ENCODE peak calls at places on chromosomes 13 and 19, in ten cellular contexts. Z is HEK293T; W is iris pigment epithelial cell; Q is adrenal gland; T is GM12865; D is CD8-positive, alpha-beta memory T cell; X is AG08395; U is progenitor cell of endocrine pancreas; Y is left colon; R is skeletal muscle cell. B is an unnamed sample.

GRCh38 chr19:14476663-14477401 is 1.7 kb upstream of the PTGER1 start:
- DNase-seq in Y (no peak), R (peak; percentile 54), T (no peak), X (peak; percentile 80), Z (peak; percentile 6), W (peak; percentile 95), Q (no peak), D (peak; percentile 43), U (no peak), B (peak; percentile 61)

GRCh38 chr13:23695711-23696512 is 125.7 kb downstream of the TNFRSF19 start:
- DNase-seq in X (no peak), R (no peak), Y (no peak), U (no peak), D (peak; percentile 65), Q (no peak), W (no peak), Z (no peak), T (peak; percentile 82), B (no peak)

GRCh38 chr19:50387176-50387867 is 3.2 kb downstream of the POLD1 start:
- DNase-seq in X (no peak), Y (no peak), W (peak; percentile 80), D (no peak), R (no peak), U (no peak), T (no peak), Z (no peak), Q (no peak), B (no peak)

GRCh38 chr13:99028890-99029289 is 51.0 kb upstream of the DOCK9 start:
- DNase-seq in T (peak; percentile 37), Q (no peak), R (no peak), Z (no peak), Y (no peak), X (no peak), D (peak; percentile 39), U (no peak), W (no peak), B (peak; percentile 50)

GRCh38 chr19:50633973-50634372 is 5.7 kb downstream of the SYT3 start:
- DNase-seq in X (no peak), U (no peak), Z (no peak), T (no peak), Q (no peak), Y (no peak), R (no peak), D (no peak), W (no peak), B (no peak)

GRCh38 chr13:60852886-60853285 is 455.9 kb downstream of the TDRD3 start:
- DNase-seq in W (no peak), Y (no peak), D (no peak), U (no peak), Q (no peak), T (no peak), R (no peak), X (no peak), Z (no peak), B (no peak)

GRCh38 chr13:46307554-46307953 is 79.5 kb downstream of the RUBCNL start:
- DNase-seq in D (no peak), U (no peak), X (no peak), R (peak; percentile 11), T (no peak), Z (no peak), Y (no peak), Q (no peak), W (no peak), B (no peak)

GRCh38 chr19:43705729-43706128 is 10.1 kb upstream of the IRGC start:
- DNase-seq in T (no peak), Q (no peak), R (no peak), W (no peak), U (no peak), D (no peak), Z (no peak), Y (no peak), X (no peak), B (no peak)

GRCh38 chr19:12314553-12314952 is 18.9 kb downstream of the ZNF563 start:
- DNase-seq in Q (no peak), W (peak; percentile 3), Z (no peak), X (no peak), Y (no peak), R (no peak), U (no peak), D (no peak), T (no peak), B (no peak)

GRCh38 chr13:52652980-52653303 is 306 bp downstream of the SUGT1 start:
- DNase-seq in Z (peak; percentile 26), R (no peak), T (no peak), W (no peak), U (no peak), Y (no peak), Q (no peak), D (no peak), X (no peak), B (no peak)

GRCh38 chr13:25659091-25659502 is 287.3 kb downstream of the ATP8A2 start:
- DNase-seq in Y (no peak), D (no peak), W (no peak), Q (no peak), Z (peak; percentile 9), R (no peak), X (no peak), U (no peak), T (no peak), B (no peak)

GRCh38 chr19:40274585-40275544 is 10.3 kb downstream of the AKT2 start:
- DNase-seq in T (peak; percentile 47), X (no peak), Q (no peak), Z (no peak), Y (no peak), D (no peak), R (no peak), U (no peak), W (no peak), B (no peak)

GRCh38 chr19:51029718-51030117 is 3.3 kb upstream of the KLK11 start:
- DNase-seq in Y (no peak), W (no peak), D (no peak), U (no peak), T (peak; percentile 11), Z (no peak), R (no peak), X (no peak), Q (no peak), B (peak; percentile 27)

GRCh38 chr13:101624210-101624922 is 171.9 kb downstream of the ITGBL1 start:
- DNase-seq in W (peak; percentile 28), Y (no peak), U (no peak), D (no peak), Q (no peak), X (no peak), T (peak; percentile 5), Z (no peak), R (no peak), B (peak; percentile 8)

GRCh38 chr13:100363351-100363750 is 225.2 kb downstream of the GGACT start:
- DNase-seq in D (no peak), W (peak; percentile 88), T (no peak), Q (no peak), X (peak; percentile 9), Z (no peak), R (peak; percentile 39), Y (no peak), U (no peak), B (no peak)

GRCh38 chr13:113273856-113274590 is 23.0 kb upstream of the LAMP1 start:
- DNase-seq in Z (no peak), Y (no peak), T (no peak), U (no peak), Q (peak; percentile 48), W (peak; percentile 92), X (peak; percentile 48), R (peak; percentile 50), D (no peak), B (no peak)

GRCh38 chr13:44141725-44142539 is 231.7 kb upstream of the SERP2 start:
- DNase-seq in U (peak; percentile 100), D (peak; percentile 91), T (peak; percentile 98), Y (peak; percentile 98), Z (peak; percentile 99), X (peak; percentile 99), R (peak; percentile 87), Q (peak; percentile 98), W (peak; percentile 93), B (peak; percentile 100)

GRCh38 chr13:110113284-110113764 is 193.6 kb downstream of the COL4A1 start:
- DNase-seq in Y (no peak), R (no peak), Q (no peak), X (peak; percentile 62), T (no peak), Z (no peak), W (peak; percentile 85), U (no peak), D (no peak), B (no peak)

GRCh38 chr13:113004126-113004525 is 35.1 kb downstream of the MCF2L start:
- DNase-seq in T (no peak), Q (no peak), Z (no peak), U (no peak), Y (no peak), D (no peak), W (no peak), R (no peak), X (no peak), B (no peak)

GRCh38 chr13:112575680-112576079 is 12.3 kb downstream of the TUBGCP3 start:
- DNase-seq in Y (no peak), W (peak; percentile 55), X (peak; percentile 77), Z (no peak), U (no peak), Q (no peak), D (no peak), R (no peak), T (no peak), B (no peak)

GRCh38 chr19:42066075-42066754 is 3.8 kb downstream of the GRIK5 start:
- DNase-seq in T (peak; percentile 42), W (peak; percentile 24), Y (no peak), Q (no peak), X (peak; percentile 37), D (no peak), Z (peak; percentile 62), U (no peak), R (no peak), B (peak; percentile 76)

GRCh38 chr19:51461723-51462161 is 3.5 kb upstream of the SIGLEC8 start:
- DNase-seq in T (no peak), W (no peak), U (no peak), X (no peak), D (no peak), R (no peak), Y (peak; percentile 36), Q (peak; percentile 41), Z (no peak), B (no peak)

GRCh38 chr13:100694722-100695644 is 20.4 kb upstream of the TMTC4 start:
- DNase-seq in T (no peak), D (no peak), X (peak; percentile 65), W (peak; percentile 67), Z (peak; percentile 52), R (peak; percentile 29), U (peak; percentile 29), Q (peak; percentile 86), Y (no peak), B (peak; percentile 71)

GRCh38 chr19:34332027-34332786 is 32.8 kb upstream of the GPI start:
- DNase-seq in X (no peak), T (no peak), Z (no peak), D (no peak), Y (no peak), Q (no peak), W (no peak), U (no peak), R (no peak), B (no peak)

GRCh38 chr19:42232435-42232834 is 10.0 kb downstream of the GSK3A start:
- DNase-seq in Q (no peak), W (no peak), R (no peak), U (no peak), D (no peak), Z (no peak), Y (no peak), X (no peak), T (no peak), B (no peak)

GRCh38 chr19:48991823-48992570 is 1.1 kb downstream of the GYS1 start:
- DNase-seq in U (no peak), R (peak; percentile 43), Z (peak; percentile 60), Y (peak; percentile 75), X (peak; percentile 94), Q (peak; percentile 75), D (no peak), W (peak; percentile 88), T (peak; percentile 34), B (peak; percentile 80)

GRCh38 chr19:38711726-38712153 is 32.5 kb downstream of the CAPN12 start:
- DNase-seq in R (peak; percentile 70), Z (no peak), T (no peak), D (no peak), Y (peak; percentile 69), W (peak; percentile 91), Q (peak; percentile 93), U (no peak), X (peak; percentile 97), B (no peak)

GRCh38 chr19:40791349-40791748 is 7.6 kb upstream of the EGLN2 start:
- DNase-seq in D (no peak), W (no peak), U (no peak), X (no peak), T (no peak), Z (no peak), R (no peak), Y (no peak), Q (no peak), B (no peak)

B was measured in HT-29.